ENCODE peak calls at places on chromosomes 5 and 9, in ten cellular contexts. Q is GM23248, L is SK-N-SH, J is PC-9, O is HCT116, N is PC-3, D is hepatocyte, X is MM.1S, W is Karpas-422, S is GM23338. B is an unnamed sample. For H3K9me2 and H3K4me1, the result is how much of the 10 kb centered on the place peaks cover.

GRCh38 chr5:179746872-179747271 is 14.2 kb downstream of the MAML1 start:
- DNase-seq in W (no peak), S (no peak), X (no peak), N (no peak), Q (no peak), O (no peak), J (no peak), D (no peak), L (no peak), B (no peak)

GRCh38 chr9:100011062-100011681 is 87.6 kb downstream of the ERP44 start:
- DNase-seq in D (peak), N (peak), Q (peak), L (peak), W (peak), O (peak), X (peak), J (peak), S (peak), B (peak)

GRCh38 chr5:78268361-78268760 is 26.1 kb downstream of the AP3B1 start:
- DNase-seq in D (no peak), N (no peak), L (no peak), W (no peak), X (no peak), Q (peak), J (no peak), S (no peak), O (no peak), B (no peak)

GRCh38 chr5:31847354-31847753 is 208.4 kb downstream of the PDZD2 start:
- DNase-seq in S (no peak), N (no peak), X (no peak), Q (no peak), W (no peak), L (no peak), D (no peak), J (no peak), O (no peak), B (no peak)

GRCh38 chr5:90561766-90562165 is 3.2 kb downstream of the ADGRV1 start:
- DNase-seq in X (no peak), J (no peak), O (no peak), Q (no peak), N (peak), L (no peak), D (no peak), W (no peak), S (no peak), B (no peak)

GRCh38 chr5:57724836-57725235 is 242.2 kb upstream of the ACTBL2 start:
- DNase-seq in O (no peak), X (no peak), D (no peak), J (no peak), Q (peak), S (no peak), L (no peak), N (peak), W (no peak), B (no peak)

GRCh38 chr5:145915970-145916638 is 20.3 kb upstream of the SH3RF2 start:
- DNase-seq in D (no peak), N (no peak), O (no peak), J (no peak), Q (no peak), X (no peak), L (no peak), S (no peak), W (peak), B (no peak)

GRCh38 chr5:169121631-169122420 is 179.1 kb downstream of the SLIT3 start:
- DNase-seq in W (no peak), N (peak), O (no peak), D (no peak), X (no peak), S (no peak), L (no peak), Q (peak), J (no peak), B (no peak)

GRCh38 chr5:8606231-8606630 is 737.3 kb downstream of the MTRR start:
- DNase-seq in N (no peak), O (no peak), Q (no peak), L (no peak), X (no peak), S (no peak), J (no peak), W (no peak), D (no peak), B (no peak)

GRCh38 chr5:180785794-180786221 is 16.8 kb downstream of the MGAT1 start:
- DNase-seq in Q (peak), L (no peak), S (peak), O (no peak), D (peak), W (no peak), X (no peak), N (peak), J (peak), B (no peak)

GRCh38 chr5:31819926-31820516 is 181.1 kb downstream of the PDZD2 start:
- DNase-seq in N (no peak), Q (no peak), W (no peak), S (peak), O (no peak), X (no peak), L (no peak), J (no peak), D (no peak), B (no peak)

GRCh38 chr5:96661101-96661840 is 905 bp upstream of the CAST start:
- DNase-seq in N (peak), D (peak), J (peak), S (peak), X (peak), W (peak), L (peak), O (no peak), Q (peak), B (peak)

GRCh38 chr9:137266589-137267453 is 10.7 kb upstream of the TOR4A start:
- DNase-seq in L (no peak), O (no peak), Q (no peak), W (no peak), S (no peak), N (no peak), J (no peak), D (no peak), X (no peak), B (no peak)

GRCh38 chr5:60101561-60101960 is 208.0 kb upstream of the PDE4D start:
- DNase-seq in D (no peak), O (no peak), Q (no peak), J (no peak), X (no peak), N (no peak), W (no peak), S (no peak), L (no peak), B (no peak)

GRCh38 chr9:90795879-90796317 is 5.7 kb upstream of the SYK start:
- DNase-seq in J (no peak), W (peak), L (no peak), D (no peak), S (no peak), Q (no peak), O (no peak), X (no peak), N (no peak), B (peak)

GRCh38 chr5:91956738-91957137 is 573.6 kb upstream of the ARRDC3 start:
- DNase-seq in X (no peak), N (no peak), W (no peak), Q (no peak), S (peak), L (no peak), D (no peak), J (no peak), O (no peak), B (no peak)

GRCh38 chr5:59328801-59329296 is 564.7 kb downstream of the PDE4D start:
- DNase-seq in O (no peak), S (peak), L (no peak), J (no peak), W (no peak), D (peak), N (no peak), Q (no peak), X (no peak), B (no peak)

GRCh38 chr5:136457390-136458094 is 92.2 kb upstream of the TRPC7 start:
- DNase-seq in D (peak), N (no peak), J (no peak), X (no peak), L (no peak), Q (peak), W (no peak), S (no peak), O (no peak), B (no peak)

GRCh38 chr9:83980395-83981125 is at the start of gene RMI1:
- DNase-seq in W (peak), N (peak), Q (peak), O (peak), D (peak), J (peak), X (peak), L (peak), S (peak), B (peak)

GRCh38 chr5:14039576-14039975 is 95.1 kb upstream of the DNAH5 start:
- DNase-seq in N (peak), J (peak), S (peak), W (no peak), Q (peak), L (no peak), O (no peak), X (no peak), D (no peak), B (no peak)

GRCh38 chr5:10564838-10565784 is 1.2 kb downstream of the ANKRD33B start:
- DNase-seq in J (peak), L (peak), W (no peak), X (no peak), O (no peak), N (no peak), Q (peak), D (no peak), S (peak), B (peak)

GRCh38 chr9:68947842-68948569 is 65.9 kb downstream of the PRKACG start:
- DNase-seq in S (no peak), J (no peak), W (no peak), L (no peak), X (no peak), N (no peak), D (no peak), O (no peak), Q (no peak), B (no peak)

GRCh38 chr5:95986937-95987520 is 25.4 kb upstream of the ELL2 start:
- DNase-seq in X (no peak), S (no peak), D (peak), L (no peak), J (no peak), N (no peak), W (no peak), Q (no peak), O (no peak), B (no peak)

GRCh38 chr5:6448141-6448491 is 543 bp upstream of the UBE2QL1 start:
- DNase-seq in Q (no peak), S (no peak), J (no peak), W (no peak), D (no peak), O (no peak), L (no peak), N (no peak), X (no peak), B (no peak)

GRCh38 chr9:19036611-19037010 is 3.6 kb upstream of the SAXO1 start:
- DNase-seq in O (no peak), X (no peak), Q (no peak), N (no peak), J (no peak), D (no peak), L (no peak), S (no peak), W (peak), B (no peak)
- H3K9me2 ChIP-seq in O (under half), X (under half), Q (under half), N (under half), J (under half), D (under half), L (under half), S (under half), W (under half), B (under half)

GRCh38 chr9:98034593-98035546 is 21.7 kb upstream of the NANS start:
- DNase-seq in J (peak), W (peak), X (peak), O (peak), D (peak), Q (peak), N (peak), L (peak), S (peak), B (peak)
- H3K27ac ChIP-seq in J (peak), W (peak), X (no peak), O (no peak), D (no peak), Q (peak), N (peak), L (no peak), S (no peak), B (no peak)

DNA sequence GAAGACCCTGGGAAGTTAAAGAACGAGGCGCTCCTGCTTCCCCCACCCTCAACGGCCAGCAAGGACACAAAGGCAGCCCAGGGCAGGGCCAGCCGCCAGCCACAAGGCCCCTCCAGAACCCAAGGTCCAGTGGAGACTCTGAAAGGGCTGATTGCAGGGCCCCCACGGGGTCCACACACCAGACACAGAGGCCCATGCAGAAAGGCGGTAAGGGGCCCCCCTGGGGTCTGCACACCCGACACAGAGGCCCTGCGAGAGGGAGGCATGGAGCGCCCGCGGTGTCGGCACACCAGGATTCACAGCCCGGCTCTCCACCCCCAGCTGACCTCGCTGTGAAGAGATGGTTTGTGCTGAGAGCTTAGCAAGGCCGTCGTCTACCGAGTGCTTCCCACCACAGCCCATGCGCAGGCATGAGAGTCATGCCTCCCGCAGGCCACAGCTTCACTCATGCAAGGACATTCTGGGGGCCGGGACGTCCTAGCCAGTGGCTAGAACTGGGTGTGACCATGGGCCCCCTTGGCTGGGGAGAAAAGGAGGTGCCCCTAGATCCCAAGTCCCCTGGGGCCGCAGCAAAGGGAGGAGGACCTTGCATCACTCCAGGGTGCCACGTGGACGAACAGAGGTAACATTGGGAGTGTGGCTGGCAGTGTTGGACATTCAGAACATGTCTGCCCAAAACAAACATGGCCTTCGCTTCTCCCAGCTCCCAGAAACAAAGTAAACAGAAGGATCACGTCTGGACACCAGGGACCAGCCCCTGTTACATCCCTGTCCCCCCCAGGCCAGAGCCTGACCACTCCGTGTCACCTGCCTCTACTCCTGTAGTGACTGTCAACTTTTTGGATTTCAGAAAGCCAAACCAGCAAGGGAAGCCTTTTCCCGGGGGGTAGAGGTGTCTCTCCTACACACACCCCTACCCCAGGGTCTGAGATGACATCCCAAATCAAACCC is 9.8 kb downstream of the BRD3 start:
- DNase-seq in L (no peak), J (no peak), Q (no peak), S (no peak), D (no peak), X (no peak), W (no peak), O (no peak), N (no peak), B (no peak)
- H3K4me1 ChIP-seq in L (half or more), J (under half), Q (under half), S (under half), D (half or more), X (under half), W (under half), O (under half), N (under half), B (under half)

GRCh38 chr5:134579284-134579771 is 53.3 kb downstream of the SAR1B start:
- DNase-seq in J (no peak), N (no peak), L (no peak), D (no peak), W (no peak), Q (no peak), X (no peak), O (no peak), S (no peak), B (no peak)

GRCh38 chr5:134582941-134583340 is 49.7 kb downstream of the SAR1B start:
- DNase-seq in D (no peak), O (no peak), L (no peak), W (no peak), X (no peak), N (no peak), S (no peak), J (no peak), Q (no peak), B (no peak)

GRCh38 chr5:134580001-134580460 is 52.6 kb downstream of the SAR1B start:
- DNase-seq in N (no peak), Q (no peak), J (no peak), O (no peak), W (no peak), L (peak), S (no peak), D (no peak), X (no peak), B (no peak)

GRCh38 chr5:134582281-134582680 is 50.3 kb downstream of the SAR1B start:
- DNase-seq in O (no peak), S (no peak), N (no peak), Q (no peak), W (no peak), L (no peak), D (no peak), J (no peak), X (no peak), B (no peak)

GRCh38 chr5:134581241-134581981 is 51.2 kb downstream of the SAR1B start:
- DNase-seq in N (no peak), O (no peak), J (no peak), L (peak), S (no peak), D (no peak), Q (peak), X (no peak), W (no peak), B (no peak)
- H3K9me2 ChIP-seq in N (under half), O (under half), J (under half), L (under half), S (under half), D (under half), Q (under half), X (under half), W (under half), B (under half)

DNA sequence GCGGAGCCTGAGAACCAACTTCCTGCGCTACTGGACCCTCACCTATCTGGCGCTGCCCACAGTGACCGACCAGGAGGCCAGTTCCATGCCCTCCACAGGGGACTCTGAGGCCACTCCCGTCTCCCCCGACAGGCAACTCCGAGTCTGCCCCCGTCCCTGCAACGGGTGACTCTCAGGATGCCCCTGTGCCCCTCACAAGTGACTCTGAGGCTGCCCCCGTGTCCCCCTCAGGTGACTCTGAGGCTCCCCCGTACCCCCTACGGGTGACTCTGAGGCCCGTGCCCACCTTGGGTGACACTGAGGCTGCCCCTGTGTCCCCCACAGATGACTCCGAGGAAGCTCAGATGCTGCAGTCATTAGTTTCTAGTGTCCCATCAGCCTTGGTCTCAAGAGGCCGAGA is 25.1 kb downstream of the CEL start:
- DNase-seq in W (no peak), S (no peak), X (no peak), O (no peak), J (no peak), D (no peak), N (no peak), L (no peak), Q (no peak), B (no peak)
- H3K27ac ChIP-seq in W (no peak), S (no peak), X (no peak), O (no peak), J (no peak), D (no peak), N (no peak), L (no peak), Q (no peak), B (no peak)

GRCh38 chr9:135478191-135478590 is 1.4 kb upstream of the PPP1R26 start:
- DNase-seq in Q (peak), J (no peak), X (no peak), S (no peak), D (no peak), O (no peak), W (no peak), N (no peak), L (no peak), B (no peak)
- H3K4me1 ChIP-seq in Q (under half), J (under half), X (under half), S (under half), D (under half), O (under half), W (under half), N (under half), L (under half), B (under half)

GRCh38 chr9:136242248-136242647 is 3.4 kb downstream of the QSOX2 start:
- DNase-seq in S (no peak), N (no peak), X (no peak), O (no peak), L (no peak), D (no peak), J (no peak), W (no peak), Q (no peak), B (no peak)
- H3K9me2 ChIP-seq in S (under half), N (under half), X (under half), O (under half), L (under half), D (under half), J (under half), W (under half), Q (under half), B (under half)

B was measured in OCI-LY7.